ENCODE peak calls at places on chromosomes 16 and 17, in nine cellular contexts. N is Calu3; D is activated effector memory CD4-positive, alpha-beta T cell treated with anti-CD3 and anti-CD28 coated beads, Interleukin-2, amount 50 U/mL, for 16 hours; Z is substantia nigra; U is left ventricle myocardium inferior; Q is stimulated activated naive CD4-positive, alpha-beta T cell; E is left kidney; A is 8988T; V is amniotic stem cell. X is an unnamed sample.

GRCh38 chr17:55601874-55602364 is 90.7 kb upstream of the SMIM36 start:
- DNase-seq in N (peak), V (no peak), Z (no peak), U (no peak), A (no peak), Q (no peak), E (peak), D (no peak), X (no peak)

GRCh38 chr17:63550816-63551639 is 751 bp downstream of the DCAF7 start:
- DNase-seq in Q (no peak), E (peak), D (peak), V (no peak), N (no peak), Z (no peak), U (no peak), A (no peak), X (no peak)

GRCh38 chr16:63171545-63171944 is 1135.3 kb upstream of the CDH8 start:
- DNase-seq in Q (no peak), N (no peak), A (no peak), D (no peak), V (no peak), E (no peak), U (no peak), Z (no peak), X (no peak)

GRCh38 chr16:88455610-88456355 is 2.7 kb downstream of the ZFPM1 start:
- DNase-seq in D (peak), Z (no peak), Q (peak), V (no peak), U (no peak), N (peak), A (peak), E (peak), X (peak)

GRCh38 chr17:40091691-40092397 is 8.5 kb downstream of the NR1D1 start:
- DNase-seq in N (no peak), V (no peak), Q (no peak), D (no peak), E (no peak), U (no peak), A (no peak), Z (no peak), X (no peak)

GRCh38 chr17:39027440-39028035 is 60.3 kb upstream of the FBXO47 start:
- DNase-seq in Z (no peak), A (no peak), Q (no peak), N (peak), U (peak), D (no peak), E (peak), V (no peak), X (no peak)

GRCh38 chr16:30786115-30786935 is 680 bp downstream of the ZNF629 start:
- DNase-seq in Z (no peak), V (no peak), N (peak), Q (no peak), A (peak), E (peak), D (no peak), U (no peak), X (peak)

GRCh38 chr17:56184650-56185049 is 31.4 kb downstream of the ANKFN1 start:
- DNase-seq in U (no peak), Z (no peak), Q (no peak), V (no peak), D (no peak), E (no peak), N (no peak), A (no peak), X (no peak)